ENCODE peak calls at places on chromosomes 3 and 15, in nine cellular contexts. P is NCI-H1092 treated with DMSO at 0.1 percent for 48 hours; U is fibroblast of mammary gland; F is NCI-H1417; L is activated naive CD4-positive, alpha-beta T cell treated with anti-CD3 and anti-CD28 coated beads for 36 hours; Y is GM04504; N is GM23338; C is SHP77; W is T47D. G is an unnamed sample.

GRCh38 chr15:92580021-92580420 is 75.6 kb downstream of the FAM174B start:
- DNase-seq in P (no peak), U (no peak), F (no peak), L (no peak), Y (no peak), N (no peak), C (no peak), W (no peak), G (no peak)

GRCh38 chr3:6861331-6861988 is 545 bp downstream of the GRM7 start:
- DNase-seq in P (no peak), U (no peak), F (no peak), L (no peak), Y (no peak), N (no peak), C (no peak), W (no peak), G (no peak)

GRCh38 chr3:32685604-32686185 is 707 bp downstream of the CNOT10 start:
- DNase-seq in P (no peak), U (peak; percentile 18), F (no peak), L (no peak), Y (no peak), N (no peak), C (peak; percentile 23), W (peak; percentile 42), G (no peak)

GRCh38 chr3:29283297-29283681 is 2.4 kb downstream of the RBMS3 start:
- DNase-seq in P (no peak), U (no peak), F (no peak), L (no peak), Y (no peak), N (no peak), C (no peak), W (no peak), G (no peak)

GRCh38 chr3:128770387-128770786 is 44.4 kb downstream of the RAB7A start:
- DNase-seq in P (no peak), U (no peak), F (no peak), L (no peak), Y (no peak), N (no peak), C (no peak), W (no peak), G (no peak)

GRCh38 chr3:183287301-183287971 is 34.4 kb downstream of the B3GNT5 start:
- DNase-seq in P (no peak), U (peak; percentile 99), F (no peak), L (peak; percentile 53), Y (peak; percentile 54), N (no peak), C (peak; percentile 71), W (no peak), G (no peak)

GRCh38 chr3:155853214-155854146 is 747 bp downstream of the SLC33A1 start:
- DNase-seq in P (peak; percentile 7), U (peak; percentile 23), F (peak; percentile 22), L (peak; percentile 66), Y (no peak), N (peak; percentile 60), C (no peak), W (peak; percentile 49), G (no peak)

GRCh38 chr3:123344175-123344908 is 104.5 kb downstream of the ADCY5 start:
- DNase-seq in P (no peak), U (peak; percentile 81), F (no peak), L (no peak), Y (peak; percentile 20), N (peak; percentile 45), C (no peak), W (no peak), G (no peak)

GRCh38 chr3:149662240-149662887 is 4.5 kb upstream of the WWTR1 start:
- DNase-seq in P (no peak), U (peak; percentile 78), F (no peak), L (no peak), Y (no peak), N (no peak), C (no peak), W (no peak), G (no peak)

GRCh38 chr15:58269455-58270414 is 131.6 kb downstream of the AQP9 start:
- DNase-seq in P (peak; percentile 59), U (peak; percentile 68), F (peak; percentile 34), L (peak; percentile 56), Y (peak; percentile 27), N (peak; percentile 85), C (peak; percentile 65), W (peak; percentile 81), G (peak; percentile 65)

GRCh38 chr3:104437891-104438290 is 928.8 kb upstream of the ALCAM start:
- DNase-seq in P (no peak), U (peak; percentile 51), F (no peak), L (no peak), Y (peak; percentile 32), N (peak; percentile 38), C (no peak), W (no peak), G (peak; percentile 68)

GRCh38 chr3:183254816-183255730 is 2.0 kb downstream of the B3GNT5 start:
- DNase-seq in P (no peak), U (peak; percentile 75), F (no peak), L (no peak), Y (no peak), N (no peak), C (no peak), W (no peak), G (no peak)

GRCh38 chr15:39028069-39028468 is 463.5 kb upstream of the RASGRP1 start:
- DNase-seq in P (no peak), U (peak; percentile 89), F (no peak), L (no peak), Y (no peak), N (no peak), C (no peak), W (no peak), G (peak; percentile 35)

GRCh38 chr3:188931531-188931930 is 240.2 kb upstream of the TPRG1 start:
- DNase-seq in P (no peak), U (no peak), F (peak; percentile 58), L (no peak), Y (no peak), N (no peak), C (no peak), W (no peak), G (no peak)

GRCh38 chr3:53032609-53033008 is 13.3 kb downstream of the SFMBT1 start:
- DNase-seq in P (no peak), U (no peak), F (no peak), L (no peak), Y (no peak), N (no peak), C (no peak), W (no peak), G (no peak)

GRCh38 chr3:148450819-148451218 is 246.9 kb upstream of the AGTR1 start:
- DNase-seq in P (no peak), U (no peak), F (no peak), L (no peak), Y (no peak), N (peak; percentile 12), C (peak; percentile 6), W (no peak), G (no peak)

GRCh38 chr15:52785672-52786406 is 4.3 kb downstream of the ONECUT1 start:
- DNase-seq in P (no peak), U (no peak), F (no peak), L (no peak), Y (no peak), N (peak; percentile 41), C (no peak), W (no peak), G (no peak)

GRCh38 chr15:65312400-65312916 is 8.0 kb downstream of the RNU5B-1 start:
- DNase-seq in P (no peak), U (no peak), F (no peak), L (no peak), Y (no peak), N (no peak), C (peak; percentile 61), W (no peak), G (no peak)

GRCh38 chr3:44058022-44058867 is 183.4 kb upstream of the TOPAZ1 start:
- DNase-seq in P (no peak), U (peak; percentile 83), F (peak; percentile 3), L (peak; percentile 64), Y (peak; percentile 22), N (peak; percentile 8), C (no peak), W (no peak), G (no peak)

GRCh38 chr3:50153782-50154475 is 1.2 kb upstream of the SEMA3F start:
- DNase-seq in P (no peak), U (no peak), F (no peak), L (no peak), Y (no peak), N (no peak), C (no peak), W (no peak), G (no peak)

GRCh38 chr15:95577911-95578310 is 752.6 kb upstream of the NR2F2 start:
- DNase-seq in P (no peak), U (no peak), F (no peak), L (no peak), Y (no peak), N (no peak), C (no peak), W (no peak), G (no peak)

GRCh38 chr3:14583543-14584091 is 43.5 kb upstream of the GRIP2 start:
- DNase-seq in P (no peak), U (no peak), F (no peak), L (no peak), Y (no peak), N (no peak), C (no peak), W (no peak), G (no peak)

GRCh38 chr3:179768080-179768479 is 115.2 kb downstream of the USP13 start:
- DNase-seq in P (no peak), U (peak; percentile 80), F (peak; percentile 38), L (no peak), Y (peak; percentile 44), N (peak; percentile 82), C (peak; percentile 2), W (peak; percentile 83), G (no peak)

GRCh38 chr15:41848595-41848994 is 9.9 kb downstream of the PLA2G4B start:
- DNase-seq in P (no peak), U (no peak), F (no peak), L (no peak), Y (no peak), N (no peak), C (no peak), W (no peak), G (no peak)

GRCh38 chr3:49723301-49723630 is 485 bp downstream of the GMPPB start:
- DNase-seq in P (no peak), U (peak; percentile 28), F (peak; percentile 3), L (peak; percentile 72), Y (no peak), N (peak; percentile 69), C (peak; percentile 49), W (peak; percentile 67), G (no peak)

GRCh38 chr15:68818088-68818670 is 2.5 kb downstream of the ANP32A start:
- DNase-seq in P (peak; percentile 38), U (peak; percentile 56), F (peak; percentile 60), L (peak; percentile 56), Y (no peak), N (peak; percentile 82), C (peak; percentile 47), W (peak; percentile 83), G (peak; percentile 59)

GRCh38 chr3:73143821-73144237 is 82.4 kb downstream of the EBLN2 start:
- DNase-seq in P (peak; percentile 18), U (peak; percentile 30), F (peak; percentile 81), L (no peak), Y (peak; percentile 24), N (no peak), C (no peak), W (no peak), G (no peak)

GRCh38 chr3:108090066-108090700 is 648 bp downstream of the CD47 start:
- DNase-seq in P (peak; percentile 66), U (peak; percentile 38), F (peak; percentile 52), L (peak; percentile 55), Y (no peak), N (peak; percentile 75), C (no peak), W (peak; percentile 51), G (peak; percentile 51)

GRCh38 chr3:104768886-104769285 is 597.8 kb upstream of the ALCAM start:
- DNase-seq in P (no peak), U (no peak), F (no peak), L (no peak), Y (no peak), N (no peak), C (no peak), W (no peak), G (no peak)

GRCh38 chr15:92631721-92632120 is 23.9 kb downstream of the FAM174B start:
- DNase-seq in P (no peak), U (no peak), F (no peak), L (no peak), Y (no peak), N (no peak), C (no peak), W (peak; percentile 38), G (no peak)

GRCh38 chr3:152234657-152235375 is 33.9 kb upstream of the MBNL1 start:
- DNase-seq in P (no peak), U (no peak), F (no peak), L (no peak), Y (no peak), N (no peak), C (no peak), W (no peak), G (no peak)